ENCODE peak calls at places on chromosome 21, in ten cellular contexts. B, G, I, J, M, R, L, S, P and W are unnamed samples.

GRCh38 chr21:38768385-38769071 is 37.2 kb upstream of the ETS2 start:
- DNase-seq in B (no peak), G (peak; percentile 37), I (no peak), J (peak; percentile 89), M (peak; percentile 85), R (peak; percentile 33), L (peak; percentile 100), S (no peak), P (no peak), W (peak; percentile 94)

GRCh38 chr21:39079617-39080016 is 103.6 kb downstream of the PSMG1 start:
- DNase-seq in B (peak; percentile 64), G (no peak), I (peak; percentile 49), J (peak; percentile 37), M (peak; percentile 47), R (no peak), L (peak; percentile 33), S (peak; percentile 77), P (no peak), W (no peak)

GRCh38 chr21:43759651-43760050 is 16.5 kb downstream of the CSTB start:
- DNase-seq in B (no peak), G (no peak), I (no peak), J (no peak), M (no peak), R (no peak), L (no peak), S (no peak), P (no peak), W (no peak)

GRCh38 chr21:34807881-34808568 is 139.2 kb downstream of the CLIC6 start:
- DNase-seq in B (no peak), G (no peak), I (no peak), J (peak; percentile 97), M (peak; percentile 94), R (peak; percentile 41), L (peak; percentile 94), S (peak; percentile 73), P (no peak), W (peak; percentile 95)

GRCh38 chr21:44444286-44444931 is 10.9 kb upstream of the LRRC3 start:
- DNase-seq in B (no peak), G (no peak), I (no peak), J (no peak), M (no peak), R (no peak), L (no peak), S (no peak), P (no peak), W (no peak)

GRCh38 chr21:33801424-33802405 is 113.9 kb downstream of the ATP5PO start:
- DNase-seq in B (no peak), G (no peak), I (no peak), J (peak; percentile 85), M (no peak), R (no peak), L (peak; percentile 80), S (no peak), P (no peak), W (peak; percentile 81)

GRCh38 chr21:43768868-43769167 is 7.3 kb downstream of the CSTB start:
- DNase-seq in B (no peak), G (no peak), I (no peak), J (peak; percentile 21), M (no peak), R (no peak), L (no peak), S (no peak), P (no peak), W (no peak)

GRCh38 chr21:24658016-24658415 is 949.3 kb downstream of the MRPL39 start:
- DNase-seq in B (no peak), G (no peak), I (no peak), J (no peak), M (no peak), R (no peak), L (no peak), S (no peak), P (no peak), W (no peak)

GRCh38 chr21:38669186-38669585 is 136.5 kb upstream of the ETS2 start:
- DNase-seq in B (no peak), G (no peak), I (peak; percentile 39), J (peak; percentile 30), M (peak; percentile 59), R (no peak), L (peak; percentile 30), S (no peak), P (no peak), W (peak; percentile 17)

GRCh38 chr21:38327984-38328383 is 71.2 kb downstream of the KCNJ15 start:
- DNase-seq in B (no peak), G (no peak), I (no peak), J (no peak), M (no peak), R (no peak), L (no peak), S (no peak), P (peak; percentile 24), W (peak; percentile 25)

GRCh38 chr21:37281993-37282392 is 14.9 kb upstream of the VPS26C start:
- DNase-seq in B (no peak), G (no peak), I (no peak), J (no peak), M (no peak), R (no peak), L (no peak), S (no peak), P (no peak), W (no peak)

GRCh38 chr21:31397939-31398338 is 53.9 kb upstream of the TIAM1 start:
- DNase-seq in B (no peak), G (no peak), I (no peak), J (no peak), M (no peak), R (no peak), L (no peak), S (no peak), P (no peak), W (no peak)

GRCh38 chr21:29939859-29940245 is at the start of gene GRIK1:
- DNase-seq in B (no peak), G (no peak), I (no peak), J (peak; percentile 54), M (no peak), R (no peak), L (no peak), S (no peak), P (no peak), W (no peak)

GRCh38 chr21:29947119-29947518 is 7.3 kb upstream of the GRIK1 start:
- DNase-seq in B (no peak), G (no peak), I (no peak), J (no peak), M (no peak), R (no peak), L (no peak), S (no peak), P (no peak), W (no peak)

GRCh38 chr21:29940993-29941392 is 1.2 kb upstream of the GRIK1 start:
- DNase-seq in B (no peak), G (no peak), I (no peak), J (no peak), M (no peak), R (no peak), L (no peak), S (no peak), P (no peak), W (no peak)

GRCh38 chr21:29942033-29942432 is 2.2 kb upstream of the GRIK1 start:
- DNase-seq in B (no peak), G (no peak), I (no peak), J (no peak), M (no peak), R (no peak), L (no peak), S (no peak), P (no peak), W (no peak)

DNA sequence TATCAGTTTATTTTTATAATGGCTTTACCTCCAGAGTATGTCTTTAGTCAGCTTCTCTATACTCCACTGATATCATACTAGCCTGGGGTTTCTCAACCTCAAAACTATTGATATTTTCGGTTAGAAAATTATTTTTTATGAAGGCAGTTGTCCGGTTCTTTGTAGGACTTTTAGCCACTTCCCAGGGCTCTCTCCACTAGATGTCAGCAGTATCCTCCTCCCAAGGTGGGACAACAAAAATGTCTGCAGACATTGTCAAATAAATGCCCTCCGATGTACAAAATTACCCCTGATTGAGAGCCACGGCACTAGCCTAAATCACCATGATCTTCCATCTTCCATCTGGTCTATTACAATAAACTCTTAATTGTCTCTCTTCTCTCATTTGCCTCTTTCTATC is 4.1 kb upstream of the GRIK1 start:
- DNase-seq in B (no peak), G (no peak), I (no peak), J (peak; percentile 50), M (no peak), R (no peak), L (no peak), S (no peak), P (no peak), W (no peak)
- TF ChIP-seq CTCF in B (no peak), G (no peak), I (no peak), J (no peak), M (no peak), R (no peak), L (no peak), S (no peak), P (no peak), W (no peak)

GRCh38 chr21:40200962-40201361 is 333.7 kb downstream of the PCP4 start:
- DNase-seq in B (no peak), G (no peak), I (no peak), J (no peak), M (no peak), R (no peak), L (no peak), S (no peak), P (no peak), W (no peak)
- TF ChIP-seq CTCF in B (no peak), G (no peak), I (no peak), J (no peak), M (no peak), R (no peak), L (no peak), S (no peak), P (no peak), W (no peak)

DNA sequence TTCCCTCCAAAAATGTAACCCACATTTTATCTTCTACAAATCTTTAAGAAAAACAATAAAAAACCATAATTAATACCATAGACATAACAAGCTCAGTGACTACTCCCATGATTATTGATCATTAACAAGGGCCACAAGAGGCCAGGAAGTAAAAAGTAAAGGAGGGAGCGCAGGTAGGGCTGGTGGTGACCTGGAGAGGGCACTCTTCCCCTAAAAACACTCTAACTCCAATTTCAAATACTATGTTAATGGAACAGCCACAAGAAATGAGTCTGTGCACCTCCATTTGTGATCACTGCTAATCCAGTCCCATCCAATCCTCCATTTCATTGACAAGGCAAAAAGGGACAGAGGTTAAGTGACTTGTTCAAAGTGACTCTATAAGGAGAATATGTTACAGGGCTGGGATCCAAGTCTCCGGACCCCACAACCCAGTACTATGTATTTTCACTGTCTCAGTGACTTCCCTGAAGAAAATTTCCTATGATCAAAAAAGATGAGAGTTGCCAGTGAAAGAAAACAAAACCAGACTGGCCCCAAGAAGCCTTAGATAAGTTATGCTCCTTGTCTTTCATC is 41.2 kb upstream of the CFAP298 start:
- DNase-seq in B (no peak), G (no peak), I (no peak), J (peak; percentile 41), M (peak; percentile 38), R (peak; percentile 56), L (peak; percentile 10), S (no peak), P (no peak), W (no peak)
- TF ChIP-seq CTCF in B (peak; percentile 41), G (no peak), I (peak; percentile 51), J (peak; percentile 46), M (peak; percentile 60), R (peak; percentile 72), L (peak; percentile 53), S (peak; percentile 47), P (peak; percentile 66), W (peak; percentile 73)

DNA sequence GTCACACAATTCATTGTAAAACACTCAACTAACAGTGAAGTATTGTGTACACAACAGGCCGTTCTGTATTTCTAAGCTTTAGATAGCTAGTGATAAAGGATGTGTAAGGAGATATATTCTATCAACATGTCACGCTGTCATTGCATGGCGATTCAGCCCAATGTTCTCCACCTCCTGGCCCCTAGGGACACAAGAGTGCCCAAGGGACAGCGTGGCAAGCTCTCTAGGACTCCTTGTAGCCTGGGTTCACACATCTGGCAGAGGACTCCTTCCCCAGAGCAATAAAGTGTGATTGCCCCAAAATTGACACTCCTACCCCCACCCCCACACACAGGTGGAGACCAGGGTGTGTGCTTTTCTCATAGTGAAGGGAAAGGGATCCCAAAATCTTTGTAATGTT is 11.7 kb downstream of the TMPRSS3 start:
- DNase-seq in B (no peak), G (no peak), I (no peak), J (no peak), M (no peak), R (no peak), L (no peak), S (no peak), P (no peak), W (no peak)
- TF ChIP-seq CTCF in B (no peak), G (no peak), I (no peak), J (no peak), M (no peak), R (no peak), L (no peak), S (no peak), P (no peak), W (no peak)